ENCODE peak calls at places on chromosomes 3 and 15, in seven cellular contexts. One of them, this sample, is unnamed.

GRCh38 chr3:108602935-108603294 is 13.4 kb downstream of the DZIP3 start:
- DNase-seq in left lung: no peak
- DNase-seq in T-helper 1 cell: no peak
- DNase-seq in activated CD8-positive, alpha-beta memory T cell treated with anti-CD3 and anti-CD28 coated beads, Interleukin-2, amount 50 U/mL, for 48 hours: no peak
- DNase-seq in AG08396: no peak
- DNase-seq in H7: no peak
- DNase-seq in activated T-cell treated with anti-CD3 and anti-CD28 coated beads for 48 hours: no peak
- DNase-seq in this sample: peak

GRCh38 chr3:152497457-152497856 is 228.7 kb downstream of the MBNL1 start:
- DNase-seq in AG08396: no peak
- DNase-seq in T-helper 1 cell: no peak
- DNase-seq in activated CD8-positive, alpha-beta memory T cell treated with anti-CD3 and anti-CD28 coated beads, Interleukin-2, amount 50 U/mL, for 48 hours: no peak
- DNase-seq in activated T-cell treated with anti-CD3 and anti-CD28 coated beads for 48 hours: no peak
- DNase-seq in left lung: no peak
- DNase-seq in H7: no peak
- DNase-seq in this sample: no peak

GRCh38 chr15:50280271-50280670 is 14.7 kb upstream of the HDC start:
- DNase-seq in H7: no peak
- DNase-seq in left lung: no peak
- DNase-seq in activated T-cell treated with anti-CD3 and anti-CD28 coated beads for 48 hours: no peak
- DNase-seq in AG08396: no peak
- DNase-seq in activated CD8-positive, alpha-beta memory T cell treated with anti-CD3 and anti-CD28 coated beads, Interleukin-2, amount 50 U/mL, for 48 hours: no peak
- DNase-seq in T-helper 1 cell: no peak
- DNase-seq in this sample: no peak

GRCh38 chr3:52527039-52527731 is 6.5 kb downstream of the NT5DC2 start:
- DNase-seq in T-helper 1 cell: no peak
- DNase-seq in activated T-cell treated with anti-CD3 and anti-CD28 coated beads for 48 hours: no peak
- DNase-seq in AG08396: no peak
- DNase-seq in left lung: peak
- DNase-seq in H7: peak
- DNase-seq in activated CD8-positive, alpha-beta memory T cell treated with anti-CD3 and anti-CD28 coated beads, Interleukin-2, amount 50 U/mL, for 48 hours: no peak
- DNase-seq in this sample: no peak

GRCh38 chr3:122902326-122902725 is 107.5 kb downstream of the SLC49A4 start:
- DNase-seq in activated CD8-positive, alpha-beta memory T cell treated with anti-CD3 and anti-CD28 coated beads, Interleukin-2, amount 50 U/mL, for 48 hours: no peak
- DNase-seq in left lung: no peak
- DNase-seq in T-helper 1 cell: no peak
- DNase-seq in activated T-cell treated with anti-CD3 and anti-CD28 coated beads for 48 hours: no peak
- DNase-seq in H7: no peak
- DNase-seq in AG08396: no peak
- DNase-seq in this sample: no peak

GRCh38 chr3:39404943-39405686 is 1.4 kb upstream of the RPSA start:
- DNase-seq in T-helper 1 cell: no peak
- DNase-seq in activated T-cell treated with anti-CD3 and anti-CD28 coated beads for 48 hours: no peak
- DNase-seq in H7: peak
- DNase-seq in left lung: no peak
- DNase-seq in activated CD8-positive, alpha-beta memory T cell treated with anti-CD3 and anti-CD28 coated beads, Interleukin-2, amount 50 U/mL, for 48 hours: no peak
- DNase-seq in AG08396: no peak
- DNase-seq in this sample: no peak

GRCh38 chr3:175342196-175342595 is 483.1 kb downstream of the NAALADL2 start:
- DNase-seq in T-helper 1 cell: no peak
- DNase-seq in activated CD8-positive, alpha-beta memory T cell treated with anti-CD3 and anti-CD28 coated beads, Interleukin-2, amount 50 U/mL, for 48 hours: no peak
- DNase-seq in AG08396: no peak
- DNase-seq in activated T-cell treated with anti-CD3 and anti-CD28 coated beads for 48 hours: no peak
- DNase-seq in left lung: no peak
- DNase-seq in H7: no peak
- DNase-seq in this sample: peak

GRCh38 chr3:16675805-16676204 is 70.6 kb upstream of the DAZL start:
- DNase-seq in activated CD8-positive, alpha-beta memory T cell treated with anti-CD3 and anti-CD28 coated beads, Interleukin-2, amount 50 U/mL, for 48 hours: no peak
- DNase-seq in H7: no peak
- DNase-seq in activated T-cell treated with anti-CD3 and anti-CD28 coated beads for 48 hours: no peak
- DNase-seq in T-helper 1 cell: no peak
- DNase-seq in AG08396: no peak
- DNase-seq in left lung: no peak
- DNase-seq in this sample: peak

GRCh38 chr3:184645304-184645703 is 66.6 kb downstream of the MAGEF1 start:
- DNase-seq in activated CD8-positive, alpha-beta memory T cell treated with anti-CD3 and anti-CD28 coated beads, Interleukin-2, amount 50 U/mL, for 48 hours: no peak
- DNase-seq in H7: no peak
- DNase-seq in T-helper 1 cell: no peak
- DNase-seq in AG08396: no peak
- DNase-seq in activated T-cell treated with anti-CD3 and anti-CD28 coated beads for 48 hours: no peak
- DNase-seq in left lung: no peak
- DNase-seq in this sample: no peak

GRCh38 chr3:143277531-143277930 is 158.0 kb downstream of the CHST2 start:
- DNase-seq in AG08396: no peak
- DNase-seq in left lung: no peak
- DNase-seq in T-helper 1 cell: no peak
- DNase-seq in H7: no peak
- DNase-seq in activated T-cell treated with anti-CD3 and anti-CD28 coated beads for 48 hours: no peak
- DNase-seq in activated CD8-positive, alpha-beta memory T cell treated with anti-CD3 and anti-CD28 coated beads, Interleukin-2, amount 50 U/mL, for 48 hours: no peak
- DNase-seq in this sample: no peak

GRCh38 chr3:30628931-30629590 is 22.7 kb downstream of the TGFBR2 start:
- DNase-seq in left lung: no peak
- DNase-seq in activated T-cell treated with anti-CD3 and anti-CD28 coated beads for 48 hours: no peak
- DNase-seq in H7: no peak
- DNase-seq in activated CD8-positive, alpha-beta memory T cell treated with anti-CD3 and anti-CD28 coated beads, Interleukin-2, amount 50 U/mL, for 48 hours: no peak
- DNase-seq in AG08396: no peak
- DNase-seq in T-helper 1 cell: no peak
- DNase-seq in this sample: peak

GRCh38 chr15:40435331-40436089 is 5.2 kb upstream of the BAHD1 start:
- DNase-seq in AG08396: no peak
- DNase-seq in T-helper 1 cell: no peak
- DNase-seq in left lung: peak
- DNase-seq in H7: peak
- DNase-seq in activated CD8-positive, alpha-beta memory T cell treated with anti-CD3 and anti-CD28 coated beads, Interleukin-2, amount 50 U/mL, for 48 hours: no peak
- DNase-seq in activated T-cell treated with anti-CD3 and anti-CD28 coated beads for 48 hours: no peak
- DNase-seq in this sample: no peak

GRCh38 chr15:76123031-76123430 is 63.2 kb downstream of the TMEM266 start:
- DNase-seq in H7: no peak
- DNase-seq in activated T-cell treated with anti-CD3 and anti-CD28 coated beads for 48 hours: no peak
- DNase-seq in activated CD8-positive, alpha-beta memory T cell treated with anti-CD3 and anti-CD28 coated beads, Interleukin-2, amount 50 U/mL, for 48 hours: no peak
- DNase-seq in T-helper 1 cell: no peak
- DNase-seq in left lung: no peak
- DNase-seq in AG08396: no peak
- DNase-seq in this sample: no peak

GRCh38 chr3:178794711-178795110 is 258.5 kb downstream of the KCNMB2 start:
- DNase-seq in activated CD8-positive, alpha-beta memory T cell treated with anti-CD3 and anti-CD28 coated beads, Interleukin-2, amount 50 U/mL, for 48 hours: no peak
- DNase-seq in H7: no peak
- DNase-seq in T-helper 1 cell: no peak
- DNase-seq in activated T-cell treated with anti-CD3 and anti-CD28 coated beads for 48 hours: no peak
- DNase-seq in AG08396: no peak
- DNase-seq in left lung: no peak
- DNase-seq in this sample: no peak

GRCh38 chr15:65094294-65094995 is 17.9 kb downstream of the KBTBD13 start:
- DNase-seq in activated CD8-positive, alpha-beta memory T cell treated with anti-CD3 and anti-CD28 coated beads, Interleukin-2, amount 50 U/mL, for 48 hours: no peak
- DNase-seq in activated T-cell treated with anti-CD3 and anti-CD28 coated beads for 48 hours: no peak
- DNase-seq in H7: peak
- DNase-seq in left lung: no peak
- DNase-seq in AG08396: no peak
- DNase-seq in T-helper 1 cell: no peak
- DNase-seq in this sample: no peak

GRCh38 chr15:99100245-99101173 is 4.4 kb upstream of the SYNM start:
- DNase-seq in AG08396: peak
- DNase-seq in activated T-cell treated with anti-CD3 and anti-CD28 coated beads for 48 hours: peak
- DNase-seq in left lung: peak
- DNase-seq in activated CD8-positive, alpha-beta memory T cell treated with anti-CD3 and anti-CD28 coated beads, Interleukin-2, amount 50 U/mL, for 48 hours: peak
- DNase-seq in T-helper 1 cell: no peak
- DNase-seq in H7: peak
- DNase-seq in this sample: peak

GRCh38 chr3:15892311-15892710 is 94.5 kb upstream of the ANKRD28 start:
- DNase-seq in left lung: no peak
- DNase-seq in AG08396: no peak
- DNase-seq in H7: no peak
- DNase-seq in activated CD8-positive, alpha-beta memory T cell treated with anti-CD3 and anti-CD28 coated beads, Interleukin-2, amount 50 U/mL, for 48 hours: no peak
- DNase-seq in T-helper 1 cell: no peak
- DNase-seq in activated T-cell treated with anti-CD3 and anti-CD28 coated beads for 48 hours: no peak
- DNase-seq in this sample: no peak

GRCh38 chr3:9279959-9280358 is 30.5 kb upstream of the SRGAP3 start:
- DNase-seq in AG08396: peak
- DNase-seq in left lung: no peak
- DNase-seq in activated CD8-positive, alpha-beta memory T cell treated with anti-CD3 and anti-CD28 coated beads, Interleukin-2, amount 50 U/mL, for 48 hours: no peak
- DNase-seq in activated T-cell treated with anti-CD3 and anti-CD28 coated beads for 48 hours: no peak
- DNase-seq in H7: no peak
- DNase-seq in T-helper 1 cell: no peak
- DNase-seq in this sample: no peak

GRCh38 chr3:58557496-58557895 is 19.7 kb downstream of the FAM107A start:
- DNase-seq in T-helper 1 cell: no peak
- DNase-seq in activated CD8-positive, alpha-beta memory T cell treated with anti-CD3 and anti-CD28 coated beads, Interleukin-2, amount 50 U/mL, for 48 hours: no peak
- DNase-seq in left lung: no peak
- DNase-seq in activated T-cell treated with anti-CD3 and anti-CD28 coated beads for 48 hours: no peak
- DNase-seq in AG08396: no peak
- DNase-seq in H7: no peak
- DNase-seq in this sample: no peak

GRCh38 chr3:190414297-190414696 is 26.3 kb downstream of the CLDN16 start:
- DNase-seq in activated T-cell treated with anti-CD3 and anti-CD28 coated beads for 48 hours: no peak
- DNase-seq in H7: no peak
- DNase-seq in activated CD8-positive, alpha-beta memory T cell treated with anti-CD3 and anti-CD28 coated beads, Interleukin-2, amount 50 U/mL, for 48 hours: no peak
- DNase-seq in left lung: no peak
- DNase-seq in T-helper 1 cell: no peak
- DNase-seq in AG08396: no peak
- DNase-seq in this sample: no peak

GRCh38 chr15:74858366-74858735 is 14.8 kb downstream of the SCAMP2 start:
- DNase-seq in activated CD8-positive, alpha-beta memory T cell treated with anti-CD3 and anti-CD28 coated beads, Interleukin-2, amount 50 U/mL, for 48 hours: no peak
- DNase-seq in left lung: no peak
- DNase-seq in H7: no peak
- DNase-seq in T-helper 1 cell: no peak
- DNase-seq in AG08396: no peak
- DNase-seq in activated T-cell treated with anti-CD3 and anti-CD28 coated beads for 48 hours: no peak
- DNase-seq in this sample: no peak

GRCh38 chr3:55968331-55968730 is 481.2 kb upstream of the WNT5A start:
- DNase-seq in AG08396: no peak
- DNase-seq in H7: no peak
- DNase-seq in activated T-cell treated with anti-CD3 and anti-CD28 coated beads for 48 hours: no peak
- DNase-seq in left lung: no peak
- DNase-seq in activated CD8-positive, alpha-beta memory T cell treated with anti-CD3 and anti-CD28 coated beads, Interleukin-2, amount 50 U/mL, for 48 hours: no peak
- DNase-seq in T-helper 1 cell: no peak
- DNase-seq in this sample: no peak

GRCh38 chr15:64146041-64146440 is 5.5 kb upstream of the SNX22 start:
- DNase-seq in activated T-cell treated with anti-CD3 and anti-CD28 coated beads for 48 hours: no peak
- DNase-seq in T-helper 1 cell: no peak
- DNase-seq in AG08396: no peak
- DNase-seq in activated CD8-positive, alpha-beta memory T cell treated with anti-CD3 and anti-CD28 coated beads, Interleukin-2, amount 50 U/mL, for 48 hours: no peak
- DNase-seq in left lung: no peak
- DNase-seq in H7: peak
- DNase-seq in this sample: no peak

GRCh38 chr15:37059051-37059450 is 41.3 kb downstream of the MEIS2 start:
- DNase-seq in left lung: no peak
- DNase-seq in T-helper 1 cell: no peak
- DNase-seq in AG08396: peak
- DNase-seq in activated CD8-positive, alpha-beta memory T cell treated with anti-CD3 and anti-CD28 coated beads, Interleukin-2, amount 50 U/mL, for 48 hours: no peak
- DNase-seq in activated T-cell treated with anti-CD3 and anti-CD28 coated beads for 48 hours: no peak
- DNase-seq in H7: no peak
- DNase-seq in this sample: no peak

GRCh38 chr3:105585-105984 is 91.0 kb upstream of the CHL1 start:
- DNase-seq in T-helper 1 cell: no peak
- DNase-seq in activated CD8-positive, alpha-beta memory T cell treated with anti-CD3 and anti-CD28 coated beads, Interleukin-2, amount 50 U/mL, for 48 hours: no peak
- DNase-seq in left lung: no peak
- DNase-seq in activated T-cell treated with anti-CD3 and anti-CD28 coated beads for 48 hours: no peak
- DNase-seq in AG08396: no peak
- DNase-seq in H7: no peak
- DNase-seq in this sample: no peak

GRCh38 chr15:95734422-95735316 is 595.8 kb upstream of the NR2F2 start:
- DNase-seq in left lung: no peak
- DNase-seq in AG08396: no peak
- DNase-seq in activated CD8-positive, alpha-beta memory T cell treated with anti-CD3 and anti-CD28 coated beads, Interleukin-2, amount 50 U/mL, for 48 hours: no peak
- DNase-seq in T-helper 1 cell: no peak
- DNase-seq in activated T-cell treated with anti-CD3 and anti-CD28 coated beads for 48 hours: no peak
- DNase-seq in H7: no peak
- DNase-seq in this sample: peak

GRCh38 chr3:15716178-15716577 is 81.6 kb downstream of the ANKRD28 start:
- DNase-seq in AG08396: no peak
- DNase-seq in T-helper 1 cell: no peak
- DNase-seq in activated T-cell treated with anti-CD3 and anti-CD28 coated beads for 48 hours: no peak
- DNase-seq in H7: no peak
- DNase-seq in left lung: no peak
- DNase-seq in activated CD8-positive, alpha-beta memory T cell treated with anti-CD3 and anti-CD28 coated beads, Interleukin-2, amount 50 U/mL, for 48 hours: no peak
- DNase-seq in this sample: no peak

GRCh38 chr15:89409184-89409992 is 74.8 kb upstream of the POLG start:
- DNase-seq in T-helper 1 cell: no peak
- DNase-seq in AG08396: no peak
- DNase-seq in activated T-cell treated with anti-CD3 and anti-CD28 coated beads for 48 hours: no peak
- DNase-seq in activated CD8-positive, alpha-beta memory T cell treated with anti-CD3 and anti-CD28 coated beads, Interleukin-2, amount 50 U/mL, for 48 hours: peak
- DNase-seq in left lung: no peak
- DNase-seq in H7: peak
- DNase-seq in this sample: no peak

GRCh38 chr3:123499316-123499715 is 50.4 kb upstream of the ADCY5 start:
- DNase-seq in activated T-cell treated with anti-CD3 and anti-CD28 coated beads for 48 hours: no peak
- DNase-seq in H7: no peak
- DNase-seq in left lung: no peak
- DNase-seq in activated CD8-positive, alpha-beta memory T cell treated with anti-CD3 and anti-CD28 coated beads, Interleukin-2, amount 50 U/mL, for 48 hours: no peak
- DNase-seq in AG08396: peak
- DNase-seq in T-helper 1 cell: no peak
- DNase-seq in this sample: no peak

GRCh38 chr3:48068886-48069285 is 52.7 kb upstream of the MAP4 start:
- DNase-seq in activated CD8-positive, alpha-beta memory T cell treated with anti-CD3 and anti-CD28 coated beads, Interleukin-2, amount 50 U/mL, for 48 hours: no peak
- DNase-seq in activated T-cell treated with anti-CD3 and anti-CD28 coated beads for 48 hours: no peak
- DNase-seq in AG08396: no peak
- DNase-seq in H7: no peak
- DNase-seq in T-helper 1 cell: no peak
- DNase-seq in left lung: no peak
- DNase-seq in this sample: no peak

GRCh38 chr3:143856252-143856977 is 8.1 kb upstream of the SLC9A9 start:
- DNase-seq in left lung: no peak
- DNase-seq in AG08396: no peak
- DNase-seq in activated CD8-positive, alpha-beta memory T cell treated with anti-CD3 and anti-CD28 coated beads, Interleukin-2, amount 50 U/mL, for 48 hours: no peak
- DNase-seq in H7: no peak
- DNase-seq in T-helper 1 cell: no peak
- DNase-seq in activated T-cell treated with anti-CD3 and anti-CD28 coated beads for 48 hours: no peak
- DNase-seq in this sample: no peak

GRCh38 chr3:161149529-161149928 is 44.4 kb upstream of the B3GALNT1 start:
- DNase-seq in left lung: no peak
- DNase-seq in activated T-cell treated with anti-CD3 and anti-CD28 coated beads for 48 hours: no peak
- DNase-seq in H7: no peak
- DNase-seq in T-helper 1 cell: no peak
- DNase-seq in AG08396: no peak
- DNase-seq in activated CD8-positive, alpha-beta memory T cell treated with anti-CD3 and anti-CD28 coated beads, Interleukin-2, amount 50 U/mL, for 48 hours: no peak
- DNase-seq in this sample: peak

GRCh38 chr15:78195735-78196201 is 38.6 kb downstream of the ACSBG1 start:
- DNase-seq in AG08396: peak
- DNase-seq in left lung: no peak
- DNase-seq in activated T-cell treated with anti-CD3 and anti-CD28 coated beads for 48 hours: peak
- DNase-seq in T-helper 1 cell: no peak
- DNase-seq in H7: peak
- DNase-seq in activated CD8-positive, alpha-beta memory T cell treated with anti-CD3 and anti-CD28 coated beads, Interleukin-2, amount 50 U/mL, for 48 hours: peak
- DNase-seq in this sample: peak

This sample was measured in OCI-M1.